ENCODE peak calls at places on chromosomes 4 and X, in eight cellular contexts. V, Z, G, W, Q, K, N and F are unnamed samples.

GRCh38 chrX:38220024-38220935 is at the start of gene SRPX:
- DNase-seq in V (peak; percentile 38), Z (peak; percentile 91), G (peak; percentile 60), W (no peak), Q (peak; percentile 65), K (peak; percentile 42), N (peak; percentile 52), F (peak; percentile 30)

GRCh38 chr4:184384056-184384809 is 90.1 kb downstream of the IRF2 start:
- DNase-seq in V (no peak), Z (peak; percentile 78), G (peak; percentile 64), W (peak; percentile 95), Q (no peak), K (no peak), N (peak; percentile 17), F (no peak)

GRCh38 chrX:152915541-152916241 is 17.8 kb downstream of the ZNF185 start:
- DNase-seq in V (peak; percentile 52), Z (peak; percentile 43), G (no peak), W (peak; percentile 65), Q (no peak), K (no peak), N (peak; percentile 37), F (peak; percentile 15)

GRCh38 chrX:123884809-123885408 is 25.1 kb downstream of the XIAP start:
- DNase-seq in V (peak; percentile 6), Z (peak; percentile 32), G (no peak), W (peak; percentile 39), Q (no peak), K (no peak), N (peak; percentile 66), F (no peak)

GRCh38 chr4:74504212-74504611 is 59.3 kb downstream of the AREG start:
- DNase-seq in V (no peak), Z (peak; percentile 57), G (no peak), W (peak; percentile 63), Q (no peak), K (no peak), N (no peak), F (no peak)

GRCh38 chrX:118632862-118633261 is 94.5 kb upstream of the IL13RA1 start:
- DNase-seq in V (no peak), Z (no peak), G (no peak), W (no peak), Q (no peak), K (no peak), N (no peak), F (no peak)

GRCh38 chrX:154019633-154020499 is at the start of gene IRAK1:
- DNase-seq in V (peak; percentile 42), Z (peak; percentile 60), G (peak; percentile 74), W (no peak), Q (no peak), K (no peak), N (peak; percentile 60), F (peak; percentile 52)

GRCh38 chr4:163603246-163603645 is 108.8 kb downstream of the TMA16 start:
- DNase-seq in V (no peak), Z (no peak), G (no peak), W (no peak), Q (no peak), K (no peak), N (no peak), F (no peak)

GRCh38 chrX:108072746-108073145 is 18.6 kb downstream of the PSMD10 start:
- DNase-seq in V (no peak), Z (no peak), G (no peak), W (peak; percentile 83), Q (no peak), K (no peak), N (no peak), F (no peak)

GRCh38 chr4:56330691-56331090 is 56.6 kb downstream of the AASDH start:
- DNase-seq in V (no peak), Z (peak; percentile 2), G (no peak), W (peak; percentile 38), Q (no peak), K (no peak), N (peak; percentile 13), F (no peak)

GRCh38 chrX:16771483-16772398 is 14.5 kb upstream of the TXLNG start:
- DNase-seq in V (peak; percentile 2), Z (peak; percentile 52), G (no peak), W (peak; percentile 86), Q (no peak), K (no peak), N (peak; percentile 86), F (no peak)

GRCh38 chr4:81601270-81601694 is 129.6 kb upstream of the RASGEF1B start:
- DNase-seq in V (no peak), Z (no peak), G (no peak), W (peak; percentile 1), Q (no peak), K (no peak), N (no peak), F (no peak)

GRCh38 chrX:47587906-47588735 is 5.9 kb downstream of the TIMP1 start:
- DNase-seq in V (no peak), Z (no peak), G (no peak), W (no peak), Q (no peak), K (no peak), N (no peak), F (no peak)

GRCh38 chr4:13905543-13905942 is 278.0 kb upstream of the BOD1L1 start:
- DNase-seq in V (no peak), Z (peak; percentile 73), G (no peak), W (peak; percentile 96), Q (no peak), K (no peak), N (peak; percentile 42), F (no peak)

GRCh38 chrX:24676403-24677024 is 17.2 kb upstream of the POLA1 start:
- DNase-seq in V (no peak), Z (peak; percentile 10), G (no peak), W (no peak), Q (no peak), K (no peak), N (peak; percentile 18), F (no peak)

GRCh38 chr4:182880387-182881356 is 36.5 kb downstream of the DCTD start:
- DNase-seq in V (no peak), Z (peak; percentile 85), G (no peak), W (no peak), Q (no peak), K (no peak), N (no peak), F (peak; percentile 57)

GRCh38 chr4:110629214-110629754 is 6.4 kb upstream of the PITX2 start:
- DNase-seq in V (peak; percentile 16), Z (no peak), G (no peak), W (no peak), Q (no peak), K (peak; percentile 38), N (no peak), F (no peak)

GRCh38 chrX:107686792-107687191 is 58.5 kb downstream of the PRPS1 start:
- DNase-seq in V (no peak), Z (peak; percentile 54), G (no peak), W (no peak), Q (no peak), K (no peak), N (no peak), F (no peak)

GRCh38 chr4:5186584-5187170 is 135.4 kb downstream of the STK32B start:
- DNase-seq in V (no peak), Z (no peak), G (no peak), W (no peak), Q (no peak), K (no peak), N (no peak), F (no peak)

GRCh38 chrX:20348139-20348538 is 81.4 kb upstream of the RPS6KA3 start:
- DNase-seq in V (no peak), Z (no peak), G (no peak), W (no peak), Q (no peak), K (no peak), N (no peak), F (no peak)

GRCh38 chr4:8723222-8723980 is 130.8 kb downstream of the CPZ start:
- DNase-seq in V (no peak), Z (no peak), G (peak; percentile 21), W (no peak), Q (peak; percentile 15), K (peak; percentile 27), N (no peak), F (no peak)

GRCh38 chr4:105474110-105474518 is 252 bp upstream of the PPA2 start:
- DNase-seq in V (peak; percentile 94), Z (no peak), G (peak; percentile 91), W (peak; percentile 81), Q (peak; percentile 91), K (peak; percentile 91), N (no peak), F (peak; percentile 89)

GRCh38 chrX:7568130-7568529 is 274.8 kb upstream of the VCX start:
- DNase-seq in V (no peak), Z (no peak), G (no peak), W (no peak), Q (no peak), K (no peak), N (no peak), F (no peak)

GRCh38 chr4:22707390-22707789 is 14.7 kb downstream of the GBA3 start:
- DNase-seq in V (no peak), Z (no peak), G (no peak), W (no peak), Q (no peak), K (no peak), N (no peak), F (no peak)

GRCh38 chr4:102862016-102862415 is 6.8 kb upstream of the CISD2 start:
- DNase-seq in V (no peak), Z (no peak), G (no peak), W (no peak), Q (no peak), K (no peak), N (no peak), F (no peak)

GRCh38 chr4:166637816-166638215 is 596.5 kb downstream of the SPOCK3 start:
- DNase-seq in V (no peak), Z (no peak), G (no peak), W (no peak), Q (no peak), K (no peak), N (no peak), F (no peak)

GRCh38 chr4:79563218-79563617 is 155.2 kb upstream of the GK2 start:
- DNase-seq in V (no peak), Z (no peak), G (no peak), W (no peak), Q (no peak), K (no peak), N (no peak), F (no peak)

GRCh38 chr4:120847019-120847582 is 75.4 kb downstream of the PRDM5 start:
- DNase-seq in V (no peak), Z (no peak), G (no peak), W (no peak), Q (no peak), K (no peak), N (no peak), F (no peak)

GRCh38 chrX:54920610-54921426 is at the start of gene TRO:
- DNase-seq in V (peak; percentile 33), Z (peak; percentile 18), G (no peak), W (no peak), Q (no peak), K (peak; percentile 53), N (no peak), F (no peak)

GRCh38 chr4:101331017-101331416 is 16.3 kb downstream of the PPP3CA start:
- DNase-seq in V (no peak), Z (no peak), G (no peak), W (no peak), Q (no peak), K (no peak), N (no peak), F (no peak)

GRCh38 chr4:28391877-28392276 is 1531.2 kb downstream of the STIM2 start:
- DNase-seq in V (no peak), Z (no peak), G (no peak), W (peak; percentile 20), Q (no peak), K (no peak), N (no peak), F (no peak)

GRCh38 chr4:3462790-3463415 is at the start of gene DOK7:
- DNase-seq in V (no peak), Z (no peak), G (no peak), W (no peak), Q (no peak), K (no peak), N (no peak), F (peak; percentile 66)

GRCh38 chr4:81818385-81818784 is 346.7 kb upstream of the RASGEF1B start:
- DNase-seq in V (no peak), Z (no peak), G (no peak), W (no peak), Q (no peak), K (no peak), N (no peak), F (no peak)